ENCODE peak calls at places on chromosomes 2 and 18, in six cellular contexts. Z is sigmoid colon, I is neural progenitor cell, Q is GM23338, N is uterus, X is fibroblast of lung. G is an unnamed sample.

GRCh38 chr2:61436092-61436491 is 34.8 kb downstream of the USP34 start:
- DNase-seq in Z (no peak), I (no peak), Q (no peak), N (no peak), X (no peak), G (no peak)

GRCh38 chr2:128301501-128301966 is 17.1 kb downstream of the HS6ST1 start:
- DNase-seq in Z (peak; percentile 84), I (no peak), Q (no peak), N (no peak), X (peak; percentile 94), G (peak; percentile 57)

GRCh38 chr2:233976690-233977294 is 59.6 kb downstream of the TRPM8 start:
- DNase-seq in Z (no peak), I (peak; percentile 68), Q (peak; percentile 69), N (no peak), X (peak; percentile 87), G (peak; percentile 42)

GRCh38 chr2:60678551-60678950 is 77.5 kb upstream of the PAPOLG start:
- DNase-seq in Z (no peak), I (no peak), Q (no peak), N (no peak), X (no peak), G (no peak)

GRCh38 chr2:20635698-20636584 is 15.0 kb downstream of the HS1BP3 start:
- DNase-seq in Z (peak; percentile 95), I (peak; percentile 92), Q (peak; percentile 90), N (peak; percentile 91), X (peak; percentile 77), G (peak; percentile 22)

GRCh38 chr18:68480196-68480595 is 234.7 kb downstream of the TMX3 start:
- DNase-seq in Z (no peak), I (no peak), Q (no peak), N (no peak), X (no peak), G (no peak)

GRCh38 chr2:10346929-10347558 is 44.3 kb downstream of the HPCAL1 start:
- DNase-seq in Z (no peak), I (no peak), Q (peak; percentile 37), N (no peak), X (no peak), G (no peak)

GRCh38 chr18:68354176-68354575 is 360.7 kb downstream of the TMX3 start:
- DNase-seq in Z (no peak), I (no peak), Q (no peak), N (no peak), X (peak; percentile 7), G (no peak)

DNA sequence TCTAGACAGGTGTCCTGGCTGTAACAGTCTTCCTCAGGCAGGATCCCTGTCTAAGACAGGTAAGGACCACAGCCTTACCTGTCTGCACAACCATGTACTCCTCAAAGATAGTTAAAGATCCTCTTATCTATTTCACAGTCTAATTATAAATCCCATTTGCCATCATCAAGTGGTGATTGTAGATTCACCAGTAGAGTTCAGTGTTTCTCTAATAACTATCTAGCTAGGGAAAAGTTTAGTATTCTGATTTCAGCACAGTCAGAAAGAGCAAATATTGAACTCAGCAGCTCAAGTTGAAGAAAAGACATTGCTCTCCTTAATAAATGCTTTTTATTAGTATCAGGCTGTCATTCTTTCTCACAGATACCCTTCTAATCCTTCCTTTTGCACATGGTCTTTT is 1305.5 kb upstream of the NXPH2 start:
- DNase-seq in Z (no peak), I (no peak), Q (no peak), N (no peak), X (peak; percentile 54), G (peak; percentile 13)
- TF ChIP-seq CTCF in Z (no peak), I (no peak), Q (no peak), N (no peak), X (no peak), G (peak; percentile 41)

GRCh38 chr2:19364014-19364413 is 5.6 kb upstream of the OSR1 start:
- DNase-seq in Z (no peak), I (no peak), Q (no peak), N (no peak), X (no peak), G (no peak)

GRCh38 chr2:19362094-19362649 is 3.7 kb upstream of the OSR1 start:
- DNase-seq in Z (no peak), I (no peak), Q (no peak), N (no peak), X (peak; percentile 66), G (peak; percentile 50)

GRCh38 chr2:19362652-19363473 is 4.4 kb upstream of the OSR1 start:
- DNase-seq in Z (peak; percentile 93), I (peak; percentile 90), Q (peak; percentile 88), N (peak; percentile 86), X (peak; percentile 92), G (peak; percentile 73)

GRCh38 chr2:19365126-19365525 is 6.7 kb upstream of the OSR1 start:
- DNase-seq in Z (no peak), I (no peak), Q (no peak), N (no peak), X (no peak), G (no peak)

DNA sequence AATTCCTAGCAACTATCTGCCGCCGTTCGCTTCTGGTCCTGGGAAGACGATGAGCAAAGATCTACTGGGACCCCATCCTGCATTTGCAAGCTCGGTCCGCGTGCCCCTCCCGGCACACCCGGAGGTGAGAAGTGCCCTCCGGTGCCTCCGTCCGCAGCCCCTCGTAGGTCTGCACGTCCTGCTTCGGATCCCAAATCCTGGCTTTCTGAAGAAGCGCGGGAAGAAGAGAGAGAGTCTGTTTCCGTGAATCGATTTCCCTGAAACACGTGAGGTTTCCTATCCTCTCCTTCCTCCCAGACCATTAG is 5.0 kb upstream of the OSR1 start:
- DNase-seq in Z (no peak), I (peak; percentile 38), Q (peak; percentile 51), N (no peak), X (no peak), G (no peak)
- H3K27me3 ChIP-seq in Z (no peaks in the 10 kb centered on the region), I (peaks cover 100% of the 10 kb centered on the region), Q (peaks cover 88% of the 10 kb centered on the region), N (no peaks in the 10 kb centered on the region), X (no peaks in the 10 kb centered on the region), G (peaks cover 93% of the 10 kb centered on the region)

GRCh38 chr2:65027611-65028244 is 28.5 kb upstream of the CEP68 start:
- DNase-seq in Z (no peak), I (no peak), Q (no peak), N (no peak), X (no peak), G (no peak)
- H3K4me1 ChIP-seq in Z (no peaks in the 10 kb centered on the region), I (peaks cover 9% of the 10 kb centered on the region), Q (peaks cover 29% of the 10 kb centered on the region), N (no peaks in the 10 kb centered on the region), X (no peaks in the 10 kb centered on the region), G (peaks cover 7% of the 10 kb centered on the region)

GRCh38 chr2:211344289-211344688 is 787.9 kb downstream of the CPS1 start:
- DNase-seq in Z (no peak), I (no peak), Q (no peak), N (no peak), X (no peak), G (no peak)

GRCh38 chr2:211351998-211352397 is 795.6 kb downstream of the CPS1 start:
- DNase-seq in Z (no peak), I (no peak), Q (no peak), N (no peak), X (no peak), G (peak; percentile 31)

GRCh38 chr2:211349031-211349430 is 792.6 kb downstream of the CPS1 start:
- DNase-seq in Z (no peak), I (no peak), Q (no peak), N (no peak), X (no peak), G (no peak)

GRCh38 chr2:211347328-211347727 is 790.9 kb downstream of the CPS1 start:
- DNase-seq in Z (no peak), I (no peak), Q (peak; percentile 21), N (no peak), X (no peak), G (no peak)
- TF ChIP-seq CTCF in Z (no peak), I (peak; percentile 42), Q (peak; percentile 63), N (no peak), X (no peak), G (peak; percentile 25)

GRCh38 chr18:57441395-57441794 is 6.2 kb downstream of the ONECUT2 start:
- DNase-seq in Z (no peak), I (peak; percentile 71), Q (peak; percentile 77), N (no peak), X (no peak), G (no peak)
- H3K27me3 ChIP-seq in Z (peaks cover 45% of the 10 kb centered on the region), I (peaks cover 93% of the 10 kb centered on the region), Q (peaks cover 99% of the 10 kb centered on the region), N (peaks cover 73% of the 10 kb centered on the region), X (peaks cover 56% of the 10 kb centered on the region), G (peaks cover 99% of the 10 kb centered on the region)

DNA sequence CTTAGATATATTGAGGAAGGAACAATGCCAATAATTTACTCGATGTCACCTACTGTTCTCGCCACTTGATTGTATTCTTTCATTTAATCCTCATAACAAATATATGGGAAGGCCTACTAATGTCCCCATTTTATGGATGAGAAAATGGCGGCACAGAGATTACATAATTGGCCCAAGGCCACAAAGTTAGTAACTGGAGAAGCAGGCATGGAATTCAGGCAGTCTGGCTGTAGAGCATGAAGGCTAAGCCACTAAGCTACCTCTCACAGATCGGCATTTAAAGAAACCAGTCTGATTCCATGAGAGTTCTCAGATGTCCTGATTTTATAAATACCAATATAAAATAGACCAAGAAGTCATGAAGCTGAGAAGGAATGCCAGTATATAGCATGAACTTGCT is 121.8 kb upstream of the EPAS1 start:
- DNase-seq in Z (no peak), I (no peak), Q (no peak), N (no peak), X (no peak), G (peak; percentile 26)
- H3K4me1 ChIP-seq in Z (peaks cover 42% of the 10 kb centered on the region), I (peaks cover 25% of the 10 kb centered on the region), Q (no peaks in the 10 kb centered on the region), N (peaks cover 6% of the 10 kb centered on the region), X (peaks cover 23% of the 10 kb centered on the region), G (peaks cover 33% of the 10 kb centered on the region)

GRCh38 chr2:101983928-101984327 is 7.8 kb upstream of the IL1R2 start:
- DNase-seq in Z (no peak), I (peak; percentile 14), Q (no peak), N (no peak), X (peak; percentile 45), G (peak; percentile 43)
- TF ChIP-seq CTCF in Z (peak; percentile 11), I (peak; percentile 36), Q (peak; percentile 20), N (no peak), X (peak; percentile 54), G (peak; percentile 72)

DNA sequence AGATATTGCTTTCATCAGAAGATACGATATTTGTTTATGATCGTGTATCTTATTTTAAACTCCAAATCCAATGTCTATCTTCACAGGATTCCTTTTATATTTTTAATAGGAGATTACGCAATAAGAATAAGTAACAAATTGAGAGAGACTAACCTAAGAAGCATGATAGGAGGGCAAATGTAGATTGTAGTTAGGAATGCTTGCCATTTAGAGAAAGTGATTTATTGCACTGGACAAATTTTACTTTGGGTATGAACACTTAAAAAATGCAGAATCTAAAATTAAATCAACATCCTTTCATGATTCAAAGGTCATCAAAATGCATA is 563.4 kb upstream of the POU3F3 start:
- DNase-seq in Z (no peak), I (no peak), Q (no peak), N (no peak), X (no peak), G (no peak)
- H3K27me3 ChIP-seq in Z (no peaks in the 10 kb centered on the region), I (no peaks in the 10 kb centered on the region), Q (no peaks in the 10 kb centered on the region), N (no peaks in the 10 kb centered on the region), X (no peaks in the 10 kb centered on the region), G (no peaks in the 10 kb centered on the region)

GRCh38 chr2:111121873-111122630 is 1.3 kb downstream of the BCL2L11 start:
- DNase-seq in Z (peak; percentile 92), I (peak; percentile 98), Q (peak; percentile 93), N (peak; percentile 79), X (peak; percentile 89), G (no peak)
- H3K4me1 ChIP-seq in Z (peaks cover 54% of the 10 kb centered on the region), I (peaks cover 45% of the 10 kb centered on the region), Q (no peaks in the 10 kb centered on the region), N (no peaks in the 10 kb centered on the region), X (peaks cover 5% of the 10 kb centered on the region), G (peaks cover 6% of the 10 kb centered on the region)

G was measured in foreskin keratinocyte.